ENCODE peak calls at places on chromosomes 11 and 22, in four cellular contexts. U is Panc1, D is MM.1S, C is psoas muscle. A is an unnamed sample.

GRCh38 chr11:45092901-45093760 is 53.3 kb upstream of the PRDM11 start:
- DNase-seq in U (no peak), D (no peak), C (no peak), A (no peak)

GRCh38 chr11:30333405-30333804 is 10.5 kb downstream of the ARL14EP start:
- DNase-seq in U (peak), D (no peak), C (no peak), A (no peak)

GRCh38 chr11:126583101-126583500 is 227.6 kb downstream of the ST3GAL4 start:
- DNase-seq in U (no peak), D (no peak), C (no peak), A (no peak)

GRCh38 chr11:34356918-34357645 is 728 bp downstream of the ABTB2 start:
- DNase-seq in U (no peak), D (peak), C (peak), A (peak)

GRCh38 chr22:25853902-25854301 is 111.9 kb downstream of the MYO18B start:
- DNase-seq in U (no peak), D (no peak), C (no peak), A (no peak)

GRCh38 chr22:16828876-16829275 is 3.7 kb upstream of the XKR3 start:
- DNase-seq in U (no peak), D (no peak), C (no peak), A (no peak)

GRCh38 chr11:130636672-130637463 is 188.4 kb downstream of the ADAMTS15 start:
- DNase-seq in U (peak), D (no peak), C (no peak), A (no peak)

GRCh38 chr11:14973621-14974020 is 1.5 kb upstream of the CALCA start:
- DNase-seq in U (no peak), D (no peak), C (no peak), A (no peak)

GRCh38 chr11:118939948-118940598 is 14.3 kb upstream of the BCL9L start:
- DNase-seq in U (no peak), D (peak), C (no peak), A (no peak)

GRCh38 chr11:6531267-6531752 is 34.2 kb downstream of the DNHD1 start:
- DNase-seq in U (peak), D (no peak), C (no peak), A (peak)

GRCh38 chr11:9150944-9151343 is 59.5 kb upstream of the SCUBE2 start:
- DNase-seq in U (no peak), D (no peak), C (no peak), A (no peak)

GRCh38 chr11:17599460-17599925 is 52.4 kb downstream of the OTOG start:
- DNase-seq in U (no peak), D (no peak), C (no peak), A (no peak)

GRCh38 chr11:71112454-71112853 is 139.9 kb downstream of the SHANK2 start:
- DNase-seq in U (no peak), D (no peak), C (no peak), A (no peak)

GRCh38 chr11:47524200-47524874 is 28.6 kb downstream of the CELF1 start:
- DNase-seq in U (no peak), D (peak), C (no peak), A (no peak)

GRCh38 chr11:11229691-11230090 is 123.4 kb downstream of the CSNK2A3 start:
- DNase-seq in U (no peak), D (no peak), C (no peak), A (no peak)

GRCh38 chr11:2586091-2586792 is 113.6 kb downstream of the KCNQ1OT1 start:
- DNase-seq in U (no peak), D (no peak), C (peak), A (peak)

GRCh38 chr11:94738746-94739145 is 29.4 kb upstream of the AMOTL1 start:
- DNase-seq in U (no peak), D (no peak), C (no peak), A (no peak)

GRCh38 chr11:94742645-94743044 is 25.5 kb upstream of the AMOTL1 start:
- DNase-seq in U (no peak), D (no peak), C (no peak), A (no peak)

GRCh38 chr11:94739331-94739730 is 28.8 kb upstream of the AMOTL1 start:
- DNase-seq in U (no peak), D (no peak), C (no peak), A (no peak)

GRCh38 chr11:94740975-94741707 is 27.0 kb upstream of the AMOTL1 start:
- DNase-seq in U (peak), D (peak), C (peak), A (no peak)

DNA sequence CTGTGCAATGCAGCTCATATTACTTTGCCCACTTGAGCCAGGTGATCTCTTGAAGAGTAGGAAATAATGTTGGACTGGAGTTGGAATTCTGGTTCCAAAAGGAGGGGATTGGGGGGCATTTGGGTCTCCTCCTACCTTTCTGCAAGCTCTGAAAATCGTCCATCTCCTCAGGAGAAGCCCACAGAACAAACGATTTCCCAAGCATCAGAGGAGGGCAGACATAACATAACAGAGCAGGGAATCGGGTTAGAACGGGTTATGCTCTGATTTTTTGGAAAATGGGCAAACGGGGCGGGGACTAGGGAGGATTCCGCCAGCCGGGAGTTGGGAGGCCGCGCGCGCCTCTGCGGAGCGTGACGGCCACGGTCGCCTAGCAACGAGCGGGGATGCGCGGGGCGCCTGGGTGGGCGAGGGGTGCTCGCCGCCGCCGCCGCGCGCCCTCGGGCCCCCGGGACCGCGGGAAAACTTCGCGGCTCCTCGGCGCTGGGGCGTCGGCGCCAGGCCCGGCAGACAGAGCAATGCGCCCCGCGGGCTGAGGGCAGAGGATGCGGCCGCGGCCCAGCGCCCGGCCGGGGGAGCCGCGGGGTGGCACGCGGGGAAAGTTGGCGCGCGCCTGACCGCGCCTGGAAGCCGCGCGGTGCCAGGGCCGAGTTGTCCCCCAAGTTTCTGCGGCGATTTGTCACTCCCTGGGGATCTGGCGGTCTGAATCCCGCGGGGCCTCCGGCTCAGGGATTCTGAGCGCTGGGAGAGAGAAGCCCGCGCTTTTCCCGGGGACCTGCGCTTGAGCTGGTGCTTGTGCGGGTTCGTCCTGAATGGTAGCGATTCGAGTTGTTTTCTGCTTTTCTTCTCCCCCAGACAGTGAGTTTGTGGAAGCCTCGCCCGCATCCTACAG is 27.8 kb upstream of the AMOTL1 start:
- DNase-seq in U (no peak), D (peak), C (peak), A (no peak)
- H3K4me3 ChIP-seq in U (peak), D (peak), C (peak), A (no peak)

GRCh38 chr22:32409977-32410376 is 2.1 kb downstream of the RTCB start:
- DNase-seq in U (no peak), D (no peak), C (no peak), A (no peak)

GRCh38 chr22:32411388-32411787 is 659 bp downstream of the RTCB start:
- DNase-seq in U (no peak), D (no peak), C (no peak), A (no peak)

GRCh38 chr22:32410459-32410858 is 1.6 kb downstream of the RTCB start:
- DNase-seq in U (no peak), D (no peak), C (no peak), A (no peak)

GRCh38 chr22:32413715-32414114 is 1.7 kb upstream of the RTCB start:
- DNase-seq in U (no peak), D (peak), C (no peak), A (no peak)

GRCh38 chr22:32411829-32412592 is at the start of gene RTCB:
- DNase-seq in U (peak), D (peak), C (peak), A (peak)
- H3K27ac ChIP-seq in U (peak), D (peak), C (peak), A (peak)

DNA sequence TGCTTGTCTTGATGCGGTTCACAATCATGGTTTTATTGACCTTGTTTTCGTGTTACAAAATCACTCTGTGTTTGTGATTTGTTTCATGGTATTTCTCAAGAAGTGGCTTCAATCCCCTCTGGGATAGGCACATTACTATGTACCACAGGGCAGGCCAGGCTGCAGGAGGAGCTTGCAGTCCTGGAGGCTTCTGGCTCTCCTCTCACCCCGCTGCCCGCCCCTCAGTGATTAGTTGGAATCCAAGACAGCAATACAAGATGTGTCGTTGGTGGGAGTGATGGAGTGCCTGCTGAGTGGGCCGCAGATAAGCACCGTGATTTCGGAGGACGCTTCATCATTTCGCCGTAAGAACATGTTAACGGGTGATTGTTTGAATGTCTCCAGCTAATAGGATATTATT is 384.4 kb downstream of the MIAT start:
- DNase-seq in U (no peak), D (no peak), C (no peak), A (no peak)
- H3K4me3 ChIP-seq in U (no peak), D (no peak), C (no peak), A (no peak)

GRCh38 chr11:68014966-68015447 is 4.9 kb downstream of the ALDH3B1 start:
- DNase-seq in U (no peak), D (no peak), C (no peak), A (no peak)
- H3K27ac ChIP-seq in U (peak), D (no peak), C (no peak), A (no peak)

DNA sequence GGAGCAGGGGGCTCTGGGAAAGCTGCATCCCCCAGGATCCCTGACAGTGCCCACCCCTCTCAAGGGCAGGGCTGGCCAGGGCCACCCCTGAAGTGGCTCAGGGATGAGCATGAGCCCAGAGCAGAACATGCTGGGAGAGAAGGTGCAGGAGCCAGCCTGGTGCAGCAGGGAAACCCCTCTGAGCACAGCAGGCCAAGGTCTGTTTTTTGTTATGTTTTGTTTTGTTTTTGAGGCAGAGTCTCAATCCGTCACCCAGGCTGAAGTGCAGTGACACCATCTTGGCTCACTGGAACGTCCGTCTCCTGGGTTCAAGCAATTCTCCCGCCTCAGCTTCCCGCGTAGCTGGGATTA is 792 bp upstream of the SBF1 start:
- DNase-seq in U (no peak), D (no peak), C (no peak), A (no peak)
- H3K4me3 ChIP-seq in U (peak), D (peak), C (peak), A (peak)

GRCh38 chr11:111560785-111561184 is 20.3 kb downstream of the LAYN start:
- DNase-seq in U (no peak), D (no peak), C (no peak), A (no peak)
- H3K27ac ChIP-seq in U (no peak), D (no peak), C (no peak), A (no peak)